ENCODE peak calls at places on chromosome 15, in ten cellular contexts. One of them, this sample, is unnamed.

GRCh38 chr15:69668049-69668705 is 215.6 kb downstream of the RPLP1 start:
- ATAC-seq in heart left ventricle: no peak
- ATAC-seq in mucosa of descending colon: peak
- ATAC-seq in A549: no peak
- ATAC-seq in activated CD8-positive, alpha-beta memory T cell treated with anti-CD3 and anti-CD28 coated beads, Interleukin-2, amount 10 ng/mL, durations not matched to agents 7 days and 5 days: peak
- ATAC-seq in sciatic nerve: no peak
- ATAC-seq in B cell: peak
- ATAC-seq in IMR-90: no peak
- ATAC-seq in body of pancreas: no peak
- ATAC-seq in Panc1: no peak
- ATAC-seq in this sample: no peak

GRCh38 chr15:77650285-77650684 is 17.6 kb upstream of the LINGO1 start:
- ATAC-seq in heart left ventricle: no peak
- ATAC-seq in mucosa of descending colon: no peak
- ATAC-seq in A549: peak
- ATAC-seq in activated CD8-positive, alpha-beta memory T cell treated with anti-CD3 and anti-CD28 coated beads, Interleukin-2, amount 10 ng/mL, durations not matched to agents 7 days and 5 days: peak
- ATAC-seq in sciatic nerve: no peak
- ATAC-seq in B cell: no peak
- ATAC-seq in IMR-90: no peak
- ATAC-seq in body of pancreas: no peak
- ATAC-seq in Panc1: no peak
- ATAC-seq in this sample: no peak

GRCh38 chr15:39511000-39511914 is 69.6 kb upstream of the THBS1 start:
- ATAC-seq in heart left ventricle: peak
- ATAC-seq in mucosa of descending colon: peak
- ATAC-seq in A549: peak
- ATAC-seq in activated CD8-positive, alpha-beta memory T cell treated with anti-CD3 and anti-CD28 coated beads, Interleukin-2, amount 10 ng/mL, durations not matched to agents 7 days and 5 days: no peak
- ATAC-seq in sciatic nerve: peak
- ATAC-seq in B cell: no peak
- ATAC-seq in IMR-90: peak
- ATAC-seq in body of pancreas: peak
- ATAC-seq in Panc1: peak
- ATAC-seq in this sample: peak

GRCh38 chr15:84609818-84610525 is 9.2 kb downstream of the ZSCAN2 start:
- ATAC-seq in heart left ventricle: no peak
- ATAC-seq in mucosa of descending colon: no peak
- ATAC-seq in A549: no peak
- ATAC-seq in activated CD8-positive, alpha-beta memory T cell treated with anti-CD3 and anti-CD28 coated beads, Interleukin-2, amount 10 ng/mL, durations not matched to agents 7 days and 5 days: no peak
- ATAC-seq in sciatic nerve: no peak
- ATAC-seq in B cell: no peak
- ATAC-seq in IMR-90: no peak
- ATAC-seq in body of pancreas: no peak
- ATAC-seq in Panc1: no peak
- ATAC-seq in this sample: no peak

GRCh38 chr15:79170256-79170664 is 79.7 kb upstream of the RASGRF1 start:
- ATAC-seq in heart left ventricle: peak
- ATAC-seq in mucosa of descending colon: no peak
- ATAC-seq in A549: peak
- ATAC-seq in activated CD8-positive, alpha-beta memory T cell treated with anti-CD3 and anti-CD28 coated beads, Interleukin-2, amount 10 ng/mL, durations not matched to agents 7 days and 5 days: no peak
- ATAC-seq in sciatic nerve: peak
- ATAC-seq in B cell: no peak
- ATAC-seq in IMR-90: no peak
- ATAC-seq in body of pancreas: no peak
- ATAC-seq in Panc1: peak
- ATAC-seq in this sample: no peak

GRCh38 chr15:62104406-62104805 is 37.6 kb downstream of the C2CD4A start:
- ATAC-seq in heart left ventricle: no peak
- ATAC-seq in mucosa of descending colon: no peak
- ATAC-seq in A549: no peak
- ATAC-seq in activated CD8-positive, alpha-beta memory T cell treated with anti-CD3 and anti-CD28 coated beads, Interleukin-2, amount 10 ng/mL, durations not matched to agents 7 days and 5 days: no peak
- ATAC-seq in sciatic nerve: no peak
- ATAC-seq in B cell: no peak
- ATAC-seq in IMR-90: no peak
- ATAC-seq in body of pancreas: no peak
- ATAC-seq in Panc1: no peak
- ATAC-seq in this sample: no peak

GRCh38 chr15:78340243-78341056 is at the start of gene CRABP1:
- ATAC-seq in heart left ventricle: no peak
- ATAC-seq in mucosa of descending colon: peak
- ATAC-seq in A549: peak
- ATAC-seq in activated CD8-positive, alpha-beta memory T cell treated with anti-CD3 and anti-CD28 coated beads, Interleukin-2, amount 10 ng/mL, durations not matched to agents 7 days and 5 days: peak
- ATAC-seq in sciatic nerve: peak
- ATAC-seq in B cell: no peak
- ATAC-seq in IMR-90: no peak
- ATAC-seq in body of pancreas: no peak
- ATAC-seq in Panc1: peak
- ATAC-seq in this sample: no peak

GRCh38 chr15:50687302-50687902 is 805 bp upstream of the TRPM7 start:
- ATAC-seq in heart left ventricle: no peak
- ATAC-seq in mucosa of descending colon: peak
- ATAC-seq in A549: peak
- ATAC-seq in activated CD8-positive, alpha-beta memory T cell treated with anti-CD3 and anti-CD28 coated beads, Interleukin-2, amount 10 ng/mL, durations not matched to agents 7 days and 5 days: no peak
- ATAC-seq in sciatic nerve: peak
- ATAC-seq in B cell: no peak
- ATAC-seq in IMR-90: no peak
- ATAC-seq in body of pancreas: peak
- ATAC-seq in Panc1: peak
- ATAC-seq in this sample: peak

GRCh38 chr15:94532226-94532625 is 300.9 kb downstream of the MCTP2 start:
- ATAC-seq in heart left ventricle: no peak
- ATAC-seq in mucosa of descending colon: no peak
- ATAC-seq in A549: no peak
- ATAC-seq in activated CD8-positive, alpha-beta memory T cell treated with anti-CD3 and anti-CD28 coated beads, Interleukin-2, amount 10 ng/mL, durations not matched to agents 7 days and 5 days: no peak
- ATAC-seq in sciatic nerve: peak
- ATAC-seq in B cell: no peak
- ATAC-seq in IMR-90: no peak
- ATAC-seq in body of pancreas: no peak
- ATAC-seq in Panc1: no peak
- ATAC-seq in this sample: no peak